ENCODE peak calls at places on chromosome 13, in eight cellular contexts. One of them, this sample, is unnamed.

GRCh38 chr13:93029536-93029935 is 197.1 kb upstream of the GPC6 start:
- DNase-seq in neuronal stem cell: no peak
- DNase-seq in dorsolateral prefrontal cortex: no peak
- DNase-seq in psoas muscle: no peak
- DNase-seq in AG09309: peak
- DNase-seq in left ventricle myocardium inferior: no peak
- DNase-seq in IMR-90: peak
- DNase-seq in heart right ventricle: no peak
- DNase-seq in this sample: no peak

GRCh38 chr13:68125087-68125480 is 894.9 kb upstream of the PCDH9 start:
- DNase-seq in dorsolateral prefrontal cortex: no peak
- DNase-seq in psoas muscle: no peak
- DNase-seq in heart right ventricle: no peak
- DNase-seq in AG09309: no peak
- DNase-seq in IMR-90: no peak
- DNase-seq in neuronal stem cell: no peak
- DNase-seq in left ventricle myocardium inferior: no peak
- DNase-seq in this sample: no peak

GRCh38 chr13:112899618-112900600 is 69.1 kb upstream of the MCF2L start:
- DNase-seq in left ventricle myocardium inferior: peak
- DNase-seq in heart right ventricle: no peak
- DNase-seq in psoas muscle: no peak
- DNase-seq in dorsolateral prefrontal cortex: no peak
- DNase-seq in neuronal stem cell: no peak
- DNase-seq in AG09309: no peak
- DNase-seq in IMR-90: no peak
- DNase-seq in this sample: no peak

GRCh38 chr13:98941118-98941517 is 36.7 kb downstream of the DOCK9 start:
- DNase-seq in left ventricle myocardium inferior: no peak
- DNase-seq in neuronal stem cell: no peak
- DNase-seq in dorsolateral prefrontal cortex: no peak
- DNase-seq in IMR-90: no peak
- DNase-seq in AG09309: no peak
- DNase-seq in heart right ventricle: no peak
- DNase-seq in psoas muscle: no peak
- DNase-seq in this sample: no peak

GRCh38 chr13:31068119-31068423 is 93.6 kb downstream of the HSPH1 start:
- DNase-seq in dorsolateral prefrontal cortex: no peak
- DNase-seq in neuronal stem cell: no peak
- DNase-seq in AG09309: no peak
- DNase-seq in IMR-90: no peak
- DNase-seq in heart right ventricle: no peak
- DNase-seq in left ventricle myocardium inferior: no peak
- DNase-seq in psoas muscle: no peak
- DNase-seq in this sample: no peak

GRCh38 chr13:42478531-42479156 is 95.3 kb upstream of the TNFSF11 start:
- DNase-seq in heart right ventricle: no peak
- DNase-seq in left ventricle myocardium inferior: no peak
- DNase-seq in dorsolateral prefrontal cortex: no peak
- DNase-seq in IMR-90: peak
- DNase-seq in neuronal stem cell: peak
- DNase-seq in AG09309: no peak
- DNase-seq in psoas muscle: no peak
- DNase-seq in this sample: no peak

GRCh38 chr13:80339841-80340642 is 884 bp downstream of the SPRY2 start:
- DNase-seq in dorsolateral prefrontal cortex: no peak
- DNase-seq in IMR-90: peak
- DNase-seq in AG09309: no peak
- DNase-seq in left ventricle myocardium inferior: peak
- DNase-seq in neuronal stem cell: peak
- DNase-seq in psoas muscle: peak
- DNase-seq in heart right ventricle: peak
- DNase-seq in this sample: no peak

GRCh38 chr13:53066411-53066810 is 37.8 kb downstream of the OLFM4 start:
- DNase-seq in psoas muscle: no peak
- DNase-seq in heart right ventricle: no peak
- DNase-seq in IMR-90: no peak
- DNase-seq in left ventricle myocardium inferior: no peak
- DNase-seq in AG09309: no peak
- DNase-seq in dorsolateral prefrontal cortex: no peak
- DNase-seq in neuronal stem cell: no peak
- DNase-seq in this sample: no peak

GRCh38 chr13:52975969-52976368 is 52.6 kb upstream of the OLFM4 start:
- DNase-seq in AG09309: no peak
- DNase-seq in IMR-90: no peak
- DNase-seq in neuronal stem cell: no peak
- DNase-seq in dorsolateral prefrontal cortex: no peak
- DNase-seq in heart right ventricle: no peak
- DNase-seq in left ventricle myocardium inferior: no peak
- DNase-seq in psoas muscle: no peak
- DNase-seq in this sample: no peak

GRCh38 chr13:93238711-93239110 is 12.1 kb downstream of the GPC6 start:
- DNase-seq in psoas muscle: no peak
- DNase-seq in heart right ventricle: no peak
- DNase-seq in AG09309: no peak
- DNase-seq in left ventricle myocardium inferior: no peak
- DNase-seq in neuronal stem cell: no peak
- DNase-seq in IMR-90: no peak
- DNase-seq in dorsolateral prefrontal cortex: no peak
- DNase-seq in this sample: no peak

GRCh38 chr13:73133536-73133935 is 74.7 kb downstream of the KLF5 start:
- DNase-seq in left ventricle myocardium inferior: no peak
- DNase-seq in neuronal stem cell: no peak
- DNase-seq in IMR-90: no peak
- DNase-seq in AG09309: no peak
- DNase-seq in heart right ventricle: no peak
- DNase-seq in dorsolateral prefrontal cortex: no peak
- DNase-seq in psoas muscle: no peak
- DNase-seq in this sample: no peak

DNA sequence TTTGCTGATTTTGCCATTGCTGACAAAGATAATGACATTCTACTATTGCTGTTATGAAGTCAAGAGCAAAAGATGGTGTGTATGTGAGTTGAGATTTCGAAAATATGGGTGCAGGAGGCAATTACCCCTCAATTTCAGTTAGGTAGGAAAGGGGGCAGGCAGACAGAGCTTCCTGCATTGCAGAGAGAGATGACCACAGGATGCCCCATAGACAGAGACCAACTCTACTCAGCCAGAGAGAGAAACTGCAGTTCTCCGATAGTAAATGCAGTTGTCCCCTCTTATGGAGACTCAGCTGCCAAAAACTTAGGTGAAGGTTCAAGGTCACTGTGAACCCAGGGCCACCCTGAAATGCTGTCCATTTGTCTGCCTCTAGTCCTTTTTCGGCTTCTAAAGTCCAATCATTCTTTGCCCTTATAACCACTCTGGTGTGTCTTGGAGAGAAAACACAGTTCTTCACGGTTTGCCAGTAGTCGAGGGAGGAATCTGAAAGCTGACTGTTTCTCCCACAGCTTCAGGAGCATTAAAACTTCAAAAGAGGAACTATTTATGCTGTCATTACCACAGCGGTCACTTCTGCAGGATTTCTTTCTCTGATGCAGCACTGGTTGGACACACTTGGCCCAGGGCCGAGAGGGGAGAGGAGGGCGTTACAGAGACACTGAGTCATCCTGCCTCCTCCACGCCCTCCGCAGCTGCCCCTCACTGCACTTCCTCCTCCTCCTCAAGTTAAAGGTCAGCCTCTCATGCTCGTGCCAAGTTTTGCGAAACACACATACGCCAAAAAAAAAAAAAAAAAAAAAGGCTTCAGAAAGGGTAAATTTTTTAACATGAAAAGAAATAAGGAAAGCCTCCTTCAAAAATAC is 264.3 kb downstream of the FOXO1 start:
- DNase-seq in AG09309: peak
- DNase-seq in left ventricle myocardium inferior: peak
- DNase-seq in heart right ventricle: peak
- DNase-seq in dorsolateral prefrontal cortex: peak
- DNase-seq in psoas muscle: peak
- DNase-seq in IMR-90: peak
- DNase-seq in neuronal stem cell: no peak
- DNase-seq in this sample: no peak
- H3K4me3 ChIP-seq in AG09309: no peak
- H3K4me3 ChIP-seq in left ventricle myocardium inferior: peak
- H3K4me3 ChIP-seq in heart right ventricle: peak
- H3K4me3 ChIP-seq in dorsolateral prefrontal cortex: no peak
- H3K4me3 ChIP-seq in psoas muscle: peak
- H3K4me3 ChIP-seq in IMR-90: no peak
- H3K4me3 ChIP-seq in neuronal stem cell: no peak
- H3K4me3 ChIP-seq in this sample: no peak

GRCh38 chr13:40762849-40763248 is 8.1 kb downstream of the MRPS31 start:
- DNase-seq in dorsolateral prefrontal cortex: no peak
- DNase-seq in AG09309: no peak
- DNase-seq in psoas muscle: no peak
- DNase-seq in IMR-90: peak
- DNase-seq in left ventricle myocardium inferior: no peak
- DNase-seq in neuronal stem cell: no peak
- DNase-seq in heart right ventricle: no peak
- DNase-seq in this sample: no peak
- H3K4me3 ChIP-seq in dorsolateral prefrontal cortex: no peak
- H3K4me3 ChIP-seq in AG09309: no peak
- H3K4me3 ChIP-seq in psoas muscle: no peak
- H3K4me3 ChIP-seq in IMR-90: no peak
- H3K4me3 ChIP-seq in left ventricle myocardium inferior: no peak
- H3K4me3 ChIP-seq in neuronal stem cell: no peak
- H3K4me3 ChIP-seq in heart right ventricle: no peak
- H3K4me3 ChIP-seq in this sample: no peak

GRCh38 chr13:27965740-27966640 is 3.1 kb downstream of the CDX2 start:
- DNase-seq in AG09309: no peak
- DNase-seq in heart right ventricle: no peak
- DNase-seq in psoas muscle: no peak
- DNase-seq in dorsolateral prefrontal cortex: no peak
- DNase-seq in neuronal stem cell: no peak
- DNase-seq in left ventricle myocardium inferior: no peak
- DNase-seq in IMR-90: no peak
- DNase-seq in this sample: no peak

GRCh38 chr13:27967736-27968315 is 1.3 kb downstream of the CDX2 start:
- DNase-seq in left ventricle myocardium inferior: no peak
- DNase-seq in heart right ventricle: no peak
- DNase-seq in psoas muscle: no peak
- DNase-seq in IMR-90: no peak
- DNase-seq in dorsolateral prefrontal cortex: no peak
- DNase-seq in neuronal stem cell: no peak
- DNase-seq in AG09309: no peak
- DNase-seq in this sample: no peak

GRCh38 chr13:27965343-27965739 is 3.8 kb downstream of the CDX2 start:
- DNase-seq in left ventricle myocardium inferior: no peak
- DNase-seq in AG09309: no peak
- DNase-seq in IMR-90: no peak
- DNase-seq in dorsolateral prefrontal cortex: no peak
- DNase-seq in psoas muscle: no peak
- DNase-seq in heart right ventricle: no peak
- DNase-seq in neuronal stem cell: no peak
- DNase-seq in this sample: no peak

GRCh38 chr13:27967203-27967735 is 1.8 kb downstream of the CDX2 start:
- DNase-seq in psoas muscle: no peak
- DNase-seq in left ventricle myocardium inferior: no peak
- DNase-seq in AG09309: no peak
- DNase-seq in neuronal stem cell: no peak
- DNase-seq in dorsolateral prefrontal cortex: no peak
- DNase-seq in heart right ventricle: no peak
- DNase-seq in IMR-90: no peak
- DNase-seq in this sample: no peak

DNA sequence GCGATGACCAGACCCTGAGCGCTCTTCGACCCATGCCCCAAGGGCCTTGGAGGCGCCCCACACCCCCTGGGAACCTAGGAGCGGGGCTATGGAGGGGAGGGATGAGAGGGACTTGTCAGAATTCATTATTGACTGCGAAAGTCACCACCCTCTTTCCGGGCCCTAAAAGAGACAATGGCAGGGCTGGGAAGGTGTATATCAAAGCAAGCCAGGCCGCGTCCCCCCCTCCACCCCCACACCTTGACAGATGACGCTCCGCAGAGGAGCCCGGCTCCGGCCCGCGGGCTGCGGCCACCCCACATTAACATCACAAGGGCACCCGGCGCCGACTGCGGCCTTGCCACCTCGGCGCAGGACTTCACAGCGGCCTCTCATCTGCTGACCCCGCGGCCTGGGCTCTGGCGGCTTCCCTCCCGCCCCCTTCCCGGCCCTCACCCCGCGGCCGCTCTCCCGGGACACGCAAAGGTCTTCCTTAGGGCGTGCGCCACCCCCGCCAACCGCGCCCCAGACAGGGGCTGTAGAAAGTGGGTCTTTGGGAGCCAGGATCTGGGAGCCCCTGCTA is 2.4 kb downstream of the CDX2 start:
- DNase-seq in heart right ventricle: no peak
- DNase-seq in IMR-90: no peak
- DNase-seq in dorsolateral prefrontal cortex: no peak
- DNase-seq in AG09309: no peak
- DNase-seq in left ventricle myocardium inferior: no peak
- DNase-seq in neuronal stem cell: no peak
- DNase-seq in psoas muscle: no peak
- DNase-seq in this sample: no peak
- H3K4me3 ChIP-seq in heart right ventricle: no peak
- H3K4me3 ChIP-seq in IMR-90: no peak
- H3K4me3 ChIP-seq in dorsolateral prefrontal cortex: no peak
- H3K4me3 ChIP-seq in AG09309: no peak
- H3K4me3 ChIP-seq in left ventricle myocardium inferior: no peak
- H3K4me3 ChIP-seq in neuronal stem cell: no peak
- H3K4me3 ChIP-seq in psoas muscle: no peak
- H3K4me3 ChIP-seq in this sample: no peak

GRCh38 chr13:27005976-27006518 is 165.6 kb downstream of the USP12 start:
- DNase-seq in left ventricle myocardium inferior: no peak
- DNase-seq in dorsolateral prefrontal cortex: no peak
- DNase-seq in heart right ventricle: no peak
- DNase-seq in AG09309: no peak
- DNase-seq in neuronal stem cell: no peak
- DNase-seq in psoas muscle: no peak
- DNase-seq in IMR-90: no peak
- DNase-seq in this sample: no peak
- H3K4me3 ChIP-seq in left ventricle myocardium inferior: peak
- H3K4me3 ChIP-seq in dorsolateral prefrontal cortex: peak
- H3K4me3 ChIP-seq in heart right ventricle: peak
- H3K4me3 ChIP-seq in AG09309: no peak
- H3K4me3 ChIP-seq in neuronal stem cell: no peak
- H3K4me3 ChIP-seq in psoas muscle: peak
- H3K4me3 ChIP-seq in IMR-90: no peak
- H3K4me3 ChIP-seq in this sample: no peak

GRCh38 chr13:46655727-46656180 is 102.8 kb downstream of the LRCH1 start:
- DNase-seq in neuronal stem cell: peak
- DNase-seq in heart right ventricle: no peak
- DNase-seq in left ventricle myocardium inferior: no peak
- DNase-seq in dorsolateral prefrontal cortex: no peak
- DNase-seq in IMR-90: no peak
- DNase-seq in psoas muscle: no peak
- DNase-seq in AG09309: no peak
- DNase-seq in this sample: no peak

GRCh38 chr13:46656786-46657185 is 103.8 kb downstream of the LRCH1 start:
- DNase-seq in neuronal stem cell: no peak
- DNase-seq in psoas muscle: no peak
- DNase-seq in left ventricle myocardium inferior: no peak
- DNase-seq in heart right ventricle: no peak
- DNase-seq in AG09309: no peak
- DNase-seq in dorsolateral prefrontal cortex: no peak
- DNase-seq in IMR-90: no peak
- DNase-seq in this sample: no peak

GRCh38 chr13:46659413-46660065 is 106.6 kb downstream of the LRCH1 start:
- DNase-seq in dorsolateral prefrontal cortex: no peak
- DNase-seq in left ventricle myocardium inferior: no peak
- DNase-seq in heart right ventricle: no peak
- DNase-seq in AG09309: no peak
- DNase-seq in psoas muscle: no peak
- DNase-seq in IMR-90: no peak
- DNase-seq in neuronal stem cell: no peak
- DNase-seq in this sample: no peak

GRCh38 chr13:46660408-46660807 is 107.4 kb downstream of the LRCH1 start:
- DNase-seq in IMR-90: no peak
- DNase-seq in AG09309: no peak
- DNase-seq in left ventricle myocardium inferior: no peak
- DNase-seq in heart right ventricle: no peak
- DNase-seq in dorsolateral prefrontal cortex: no peak
- DNase-seq in psoas muscle: no peak
- DNase-seq in neuronal stem cell: no peak
- DNase-seq in this sample: no peak

GRCh38 chr13:46654956-46655726 is 102.2 kb downstream of the LRCH1 start:
- DNase-seq in heart right ventricle: no peak
- DNase-seq in dorsolateral prefrontal cortex: no peak
- DNase-seq in IMR-90: no peak
- DNase-seq in AG09309: no peak
- DNase-seq in left ventricle myocardium inferior: no peak
- DNase-seq in neuronal stem cell: no peak
- DNase-seq in psoas muscle: no peak
- DNase-seq in this sample: no peak
- H3K4me3 ChIP-seq in heart right ventricle: peak
- H3K4me3 ChIP-seq in dorsolateral prefrontal cortex: no peak
- H3K4me3 ChIP-seq in IMR-90: no peak
- H3K4me3 ChIP-seq in AG09309: no peak
- H3K4me3 ChIP-seq in left ventricle myocardium inferior: peak
- H3K4me3 ChIP-seq in neuronal stem cell: no peak
- H3K4me3 ChIP-seq in psoas muscle: no peak
- H3K4me3 ChIP-seq in this sample: no peak